ENCODE peak calls at places on chromosome 13, in four cellular contexts. T is hepatocyte, L is thoracic aorta, S is lower lobe of right lung. E is an unnamed sample.

GRCh38 chr13:36192166-36192565 is 22.2 kb downstream of the SOHLH2 start:
- DNase-seq in T (no peak), L (no peak), S (no peak), E (no peak)

GRCh38 chr13:25372275-25373081 is 704 bp downstream of the ATP8A2 start:
- DNase-seq in T (peak), L (no peak), S (no peak), E (no peak)

GRCh38 chr13:20161275-20161950 is 561 bp upstream of the GJA3 start:
- DNase-seq in T (peak), L (no peak), S (no peak), E (peak)

GRCh38 chr13:51643882-51644281 is 59.6 kb downstream of the WDFY2 start:
- DNase-seq in T (no peak), L (no peak), S (no peak), E (no peak)

GRCh38 chr13:21018220-21018619 is 43.2 kb downstream of the LATS2 start:
- DNase-seq in T (no peak), L (no peak), S (no peak), E (no peak)

GRCh38 chr13:46782066-46782465 is 14.9 kb downstream of the ESD start:
- DNase-seq in T (no peak), L (no peak), S (no peak), E (no peak)

GRCh38 chr13:107324416-107325204 is 756.7 kb upstream of the ARGLU1 start:
- DNase-seq in T (no peak), L (no peak), S (no peak), E (no peak)

GRCh38 chr13:33367931-33368330 is 82.4 kb upstream of the STARD13 start:
- DNase-seq in T (no peak), L (no peak), S (no peak), E (peak)

GRCh38 chr13:30113531-30113930 is 193.8 kb downstream of the KATNAL1 start:
- DNase-seq in T (no peak), L (no peak), S (no peak), E (no peak)

GRCh38 chr13:99821741-99822140 is 149.8 kb downstream of the ZIC5 start:
- DNase-seq in T (no peak), L (no peak), S (no peak), E (no peak)

GRCh38 chr13:20359335-20359734 is 127.2 kb upstream of the GJB6 start:
- DNase-seq in T (no peak), L (no peak), S (no peak), E (no peak)

GRCh38 chr13:41588899-41589298 is 131.5 kb downstream of the RGCC start:
- DNase-seq in T (no peak), L (no peak), S (no peak), E (no peak)

GRCh38 chr13:23921451-23921888 is 24.2 kb upstream of the C1QTNF9B start:
- DNase-seq in T (peak), L (no peak), S (no peak), E (no peak)

GRCh38 chr13:30774214-30774730 is 38.9 kb downstream of the ALOX5AP start:
- DNase-seq in T (no peak), L (no peak), S (no peak), E (no peak)

GRCh38 chr13:52599853-52600603 is 42.2 kb upstream of the HNRNPA1L2 start:
- DNase-seq in T (peak), L (no peak), S (no peak), E (peak)

DNA sequence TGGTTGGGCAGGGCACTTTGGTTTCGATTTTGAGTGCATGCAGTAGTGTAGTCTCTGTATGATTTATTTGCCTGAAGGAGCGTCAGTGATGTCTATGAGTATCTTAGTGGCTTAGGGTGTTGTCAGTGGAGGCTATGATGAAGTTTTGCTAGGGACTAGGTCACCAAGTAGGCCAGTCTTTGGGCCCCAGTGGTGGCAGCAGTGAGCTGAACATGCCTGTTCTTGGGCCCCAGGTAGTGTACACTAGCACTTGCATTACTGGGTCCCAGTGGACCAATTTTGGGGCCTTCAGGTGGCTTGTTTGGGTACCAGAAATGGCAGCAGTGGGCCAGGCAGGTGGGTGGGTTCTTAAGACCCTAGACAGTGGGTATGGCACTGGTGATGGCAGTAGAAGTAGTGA is 598.7 kb upstream of the SPRY2 start:
- DNase-seq in T (no peak), L (no peak), S (no peak), E (no peak)
- TF ChIP-seq CTCF in T (no peak), L (no peak), S (no peak), E (no peak)

GRCh38 chr13:50085063-50085462 is 69.8 kb downstream of the KCNRG start:
- DNase-seq in T (peak), L (no peak), S (no peak), E (no peak)
- TF ChIP-seq CTCF in T (peak), L (peak), S (peak), E (peak)

GRCh38 chr13:45121421-45121820 is 1.1 kb downstream of the GTF2F2 start:
- DNase-seq in T (peak), L (no peak), S (no peak), E (no peak)
- TF ChIP-seq CTCF in T (no peak), L (no peak), S (no peak), E (no peak)

GRCh38 chr13:110108348-110109139 is 198.4 kb downstream of the COL4A1 start:
- DNase-seq in T (peak), L (peak), S (peak), E (no peak)
- TF ChIP-seq CTCF in T (peak), L (peak), S (peak), E (peak)

DNA sequence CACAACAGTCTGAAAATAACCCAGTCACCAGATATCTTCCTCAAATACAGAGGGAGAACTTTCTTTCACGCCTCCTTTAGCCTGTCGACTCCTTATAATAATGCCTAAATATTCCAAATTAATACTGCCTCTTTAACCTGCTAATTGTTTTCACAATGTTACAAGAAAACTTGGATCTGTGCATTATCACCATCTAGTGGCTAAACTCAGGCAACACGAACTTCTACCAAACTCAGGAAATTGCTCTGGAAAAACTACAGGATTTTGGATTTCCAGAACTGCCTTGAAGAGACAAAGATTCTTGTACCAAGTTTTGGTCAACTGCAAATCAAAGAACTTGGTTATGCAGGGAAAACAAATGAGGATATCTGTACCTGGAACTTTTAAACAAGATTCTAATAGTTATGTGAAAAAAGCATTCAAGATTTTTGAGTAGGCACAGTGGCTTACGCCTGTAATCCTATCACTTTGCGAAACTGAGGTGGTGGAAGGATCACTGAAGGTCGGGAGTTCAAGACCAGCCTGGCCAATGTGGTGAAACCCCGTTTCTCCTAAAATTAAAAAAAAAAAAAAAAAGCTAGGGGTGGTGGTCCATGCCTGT is 10.8 kb downstream of the CLN5 start:
- DNase-seq in T (peak), L (no peak), S (no peak), E (no peak)
- TF ChIP-seq CTCF in T (peak), L (peak), S (peak), E (peak)

GRCh38 chr13:113333076-113333475 is 30.9 kb downstream of the GRTP1 start:
- DNase-seq in T (no peak), L (no peak), S (peak), E (no peak)
- TF ChIP-seq CTCF in T (no peak), L (no peak), S (no peak), E (no peak)